ENCODE peak calls at places on chromosomes 6 and 20, in eight cellular contexts. N is spleen, L is breast epithelium, Y is right lobe of liver, H is prostate gland, J is thyroid gland, T is tibial nerve, A is HCT116. X is an unnamed sample. For H3K36me3, the result is how much of the 10 kb centered on the place peaks cover.

GRCh38 chr6:169824021-169824420 is 72.6 kb downstream of the ERMARD start:
- DNase-seq in N (peak), L (no peak), Y (no peak), H (no peak), J (no peak), T (no peak), A (no peak), X (no peak)

GRCh38 chr20:58001381-58001780 is 227.1 kb downstream of the ANKRD60 start:
- DNase-seq in N (peak), L (no peak), Y (no peak), H (no peak), J (no peak), T (no peak), A (no peak), X (peak)

GRCh38 chr6:90250405-90250804 is 46.2 kb downstream of the BACH2 start:
- DNase-seq in N (no peak), L (no peak), Y (no peak), H (no peak), J (no peak), T (no peak), A (no peak), X (no peak)

GRCh38 chr6:40477246-40478126 is 109.7 kb downstream of the LRFN2 start:
- DNase-seq in N (no peak), L (no peak), Y (no peak), H (no peak), J (no peak), T (no peak), A (no peak), X (no peak)

GRCh38 chr20:20843982-20844381 is 131.5 kb upstream of the RALGAPA2 start:
- DNase-seq in N (no peak), L (no peak), Y (no peak), H (no peak), J (peak), T (no peak), A (no peak), X (no peak)

GRCh38 chr6:56255370-56255769 is 8.0 kb upstream of the COL21A1 start:
- DNase-seq in N (no peak), L (no peak), Y (no peak), H (no peak), J (no peak), T (no peak), A (no peak), X (no peak)

GRCh38 chr6:48490658-48491057 is 379.7 kb upstream of the PTCHD4 start:
- DNase-seq in N (no peak), L (no peak), Y (no peak), H (no peak), J (no peak), T (no peak), A (no peak), X (no peak)

GRCh38 chr6:92050216-92050615 is 1369.1 kb downstream of the EPHA7 start:
- DNase-seq in N (no peak), L (no peak), Y (no peak), H (no peak), J (no peak), T (no peak), A (no peak), X (no peak)

GRCh38 chr20:24470031-24470781 is 777 bp downstream of the SYNDIG1 start:
- DNase-seq in N (no peak), L (no peak), Y (no peak), H (no peak), J (peak), T (no peak), A (no peak), X (no peak)

GRCh38 chr20:13081877-13082276 is 73.1 kb downstream of the SPTLC3 start:
- DNase-seq in N (no peak), L (no peak), Y (no peak), H (no peak), J (no peak), T (no peak), A (no peak), X (no peak)

GRCh38 chr6:155647354-155647753 is 191.7 kb upstream of the NOX3 start:
- DNase-seq in N (no peak), L (no peak), Y (no peak), H (no peak), J (no peak), T (no peak), A (no peak), X (no peak)

GRCh38 chr6:33592595-33593413 is 12.7 kb upstream of the BAK1 start:
- DNase-seq in N (peak), L (no peak), Y (no peak), H (no peak), J (peak), T (no peak), A (no peak), X (no peak)
- TF ChIP-seq POLR2A in N (no peak), L (no peak), Y (no peak), H (no peak), J (no peak), T (no peak), A (no peak), X (no peak)

DNA sequence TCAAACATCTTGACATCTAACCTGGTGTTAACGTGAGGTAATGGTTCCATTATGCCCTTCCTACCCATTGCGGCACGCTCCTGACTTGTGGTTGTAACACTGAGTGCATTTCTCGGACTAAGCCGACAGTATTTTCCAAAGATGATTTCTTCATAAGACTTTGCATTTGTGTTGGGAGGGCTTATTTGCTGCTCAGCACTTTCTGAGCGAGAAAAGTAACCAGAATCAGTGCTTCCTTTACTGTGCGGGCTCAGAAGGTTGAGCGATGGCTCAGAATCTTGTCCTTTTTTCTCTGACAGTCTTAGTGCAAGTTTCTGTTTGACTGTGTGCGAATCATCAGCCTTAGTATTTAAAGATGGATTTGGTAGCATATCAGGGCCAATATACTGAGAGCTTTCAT is 171.7 kb downstream of the HIVEP2 start:
- DNase-seq in N (no peak), L (no peak), Y (no peak), H (no peak), J (no peak), T (no peak), A (no peak), X (no peak)
- H3K36me3 ChIP-seq in N (under half), L (under half), Y (under half), H (under half), J (under half), T (under half), A (under half), X (under half)

GRCh38 chr20:50516180-50516934 is 6.2 kb downstream of the PTPN1 start:
- DNase-seq in N (no peak), L (no peak), Y (no peak), H (no peak), J (no peak), T (no peak), A (no peak), X (no peak)
- TF ChIP-seq POLR2A in N (no peak), L (no peak), Y (no peak), H (no peak), J (no peak), T (no peak), A (no peak), X (no peak)

GRCh38 chr6:1139155-1139890 is 172.6 kb upstream of the FOXQ1 start:
- DNase-seq in N (no peak), L (no peak), Y (no peak), H (no peak), J (no peak), T (no peak), A (no peak), X (no peak)

GRCh38 chr6:1143655-1144054 is 168.2 kb upstream of the FOXQ1 start:
- DNase-seq in N (no peak), L (no peak), Y (no peak), H (no peak), J (no peak), T (no peak), A (no peak), X (no peak)

GRCh38 chr6:1145756-1146218 is 166.1 kb upstream of the FOXQ1 start:
- DNase-seq in N (no peak), L (no peak), Y (no peak), H (no peak), J (no peak), T (no peak), A (no peak), X (no peak)

GRCh38 chr6:1146500-1146899 is 165.4 kb upstream of the FOXQ1 start:
- DNase-seq in N (no peak), L (no peak), Y (no peak), H (no peak), J (no peak), T (no peak), A (no peak), X (no peak)

DNA sequence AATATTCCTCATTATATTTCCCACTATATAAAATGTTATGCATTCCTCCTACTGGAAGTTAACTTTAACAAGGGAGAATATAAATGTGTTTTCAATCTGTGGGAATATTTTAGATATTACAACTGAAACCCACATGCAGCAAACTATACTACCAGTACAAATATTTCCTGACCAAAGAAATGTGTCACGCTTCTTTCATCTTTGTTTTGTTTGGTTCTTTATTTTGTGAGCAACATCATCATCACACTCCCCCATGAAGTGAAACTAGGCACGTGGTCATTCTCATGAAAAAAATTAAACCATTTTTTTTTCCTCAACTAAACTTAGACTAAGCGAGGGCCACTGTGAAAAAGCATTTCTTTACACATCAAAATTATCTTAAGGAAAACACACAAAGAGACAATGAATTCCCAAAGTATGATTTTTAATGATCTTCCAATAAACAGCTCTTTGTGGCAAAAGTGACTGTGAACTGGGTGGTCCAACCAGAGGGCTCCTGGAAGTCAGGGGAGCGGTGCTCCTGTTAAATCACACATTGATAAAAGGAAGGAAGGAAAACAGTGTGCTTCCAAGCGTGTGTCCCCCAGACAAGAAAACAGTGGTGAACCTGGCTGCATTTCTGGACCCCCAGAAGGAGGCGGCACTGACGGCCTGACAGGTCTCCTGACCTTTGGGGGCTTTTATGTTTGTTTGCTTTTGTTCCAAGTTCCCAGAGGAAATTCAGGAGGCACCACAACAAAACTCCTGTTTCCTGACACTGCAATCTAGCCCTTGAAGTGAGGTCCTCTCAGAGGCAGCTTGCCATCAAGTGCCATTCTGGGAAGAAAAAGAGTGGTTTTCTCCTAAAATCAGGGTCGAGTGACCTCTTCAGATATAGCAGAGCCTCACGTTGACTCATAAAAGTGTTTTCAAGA is 166.8 kb upstream of the FOXQ1 start:
- DNase-seq in N (no peak), L (no peak), Y (no peak), H (no peak), J (no peak), T (no peak), A (no peak), X (no peak)
- H3K36me3 ChIP-seq in N (under half), L (under half), Y (under half), H (under half), J (under half), T (under half), A (under half), X (under half)

DNA sequence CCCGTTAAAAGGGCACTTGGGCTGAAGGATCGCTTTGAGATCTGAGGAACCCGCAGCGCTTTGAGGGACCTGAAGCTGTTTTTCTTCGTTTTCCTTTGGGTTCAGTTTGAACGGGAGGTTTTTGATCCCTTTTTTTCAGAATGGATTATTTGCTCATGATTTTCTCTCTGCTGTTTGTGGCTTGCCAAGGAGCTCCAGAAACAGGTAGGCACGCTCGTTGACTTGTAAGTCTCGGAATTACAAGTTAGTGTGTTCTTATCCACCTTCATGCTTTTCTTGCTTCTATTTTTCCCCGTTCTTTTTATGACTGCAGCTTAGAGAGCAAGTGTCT is 294 bp downstream of the EDN1 start:
- DNase-seq in N (no peak), L (no peak), Y (no peak), H (no peak), J (no peak), T (no peak), A (no peak), X (no peak)
- TF ChIP-seq POLR2A in N (no peak), L (no peak), Y (no peak), H (no peak), J (no peak), T (no peak), A (no peak), X (no peak)

GRCh38 chr6:78947962-78948361 is 80.6 kb downstream of the IRAK1BP1 start:
- DNase-seq in N (no peak), L (no peak), Y (no peak), H (no peak), J (no peak), T (no peak), A (no peak), X (no peak)
- H3K36me3 ChIP-seq in N (under half), L (under half), Y (under half), H (under half), J (under half), T (under half), A (under half), X (under half)

DNA sequence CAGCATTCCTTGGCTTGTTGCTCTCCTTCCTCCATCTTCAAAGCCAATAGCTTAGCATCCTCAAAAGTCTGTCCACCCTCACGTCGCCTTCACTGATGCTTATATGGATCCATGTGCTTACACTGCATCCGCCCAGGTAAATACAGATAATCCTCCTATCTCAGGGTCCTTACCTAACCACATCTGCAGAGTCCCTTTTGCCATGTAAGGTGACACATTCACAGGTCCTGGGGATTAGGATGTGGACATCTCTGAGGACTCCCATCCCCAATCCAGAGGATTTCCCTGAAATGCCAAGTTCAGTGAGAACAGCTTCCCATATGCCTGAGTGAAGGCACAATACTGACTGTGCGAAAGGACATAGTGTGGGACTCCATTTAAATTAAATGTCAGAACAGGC is 25.4 kb downstream of the FKBP1A start:
- DNase-seq in N (no peak), L (no peak), Y (no peak), H (no peak), J (no peak), T (no peak), A (no peak), X (no peak)
- TF ChIP-seq POLR2A in N (no peak), L (no peak), Y (no peak), H (no peak), J (no peak), T (no peak), A (no peak), X (no peak)

X was measured in body of pancreas.